ENCODE peak calls at places on chromosomes 16 and 17, in five cellular contexts. J, S, B, Z and C are unnamed samples.

GRCh38 chr17:43791589-43791988 is 11.4 kb downstream of the CFAP97D1 start:
- DNase-seq in J (peak), S (peak), B (no peak), Z (no peak), C (no peak)

GRCh38 chr16:57147381-57148191 is 38.3 kb downstream of the PSME3IP1 start:
- DNase-seq in J (peak), S (peak), B (no peak), Z (no peak), C (peak)

GRCh38 chr17:28738680-28739384 is 5.0 kb upstream of the TRAF4 start:
- DNase-seq in J (no peak), S (no peak), B (peak), Z (no peak), C (no peak)

GRCh38 chr17:14004927-14005630 is 64.2 kb upstream of the COX10 start:
- DNase-seq in J (no peak), S (peak), B (no peak), Z (no peak), C (no peak)

GRCh38 chr16:50213939-50214519 is 52.3 kb upstream of the ADCY7 start:
- DNase-seq in J (peak), S (peak), B (no peak), Z (no peak), C (peak)

GRCh38 chr17:4788807-4789700 is at the start of gene GLTPD2:
- DNase-seq in J (no peak), S (no peak), B (peak), Z (no peak), C (no peak)

GRCh38 chr17:80005360-80006338 is 30.0 kb downstream of the TBC1D16 start:
- DNase-seq in J (peak), S (peak), B (no peak), Z (no peak), C (peak)

GRCh38 chr16:13429411-13429810 is 490.5 kb upstream of the ERCC4 start:
- DNase-seq in J (no peak), S (no peak), B (no peak), Z (no peak), C (no peak)

GRCh38 chr16:56662357-56663354 is 4.9 kb downstream of the MT1F start:
- DNase-seq in J (no peak), S (no peak), B (no peak), Z (no peak), C (no peak)

GRCh38 chr17:18038149-18038850 is 668 bp downstream of the ATPAF2 start:
- DNase-seq in J (peak), S (peak), B (no peak), Z (no peak), C (peak)

GRCh38 chr17:61475726-61476125 is 23.5 kb downstream of the TBX4 start:
- DNase-seq in J (no peak), S (peak), B (no peak), Z (no peak), C (no peak)

GRCh38 chr17:38704645-38705522 is at the start of gene MLLT6:
- DNase-seq in J (peak), S (peak), B (peak), Z (peak), C (peak)

GRCh38 chr16:81707411-81708321 is 71.4 kb upstream of the PLCG2 start:
- DNase-seq in J (no peak), S (peak), B (peak), Z (peak), C (no peak)

GRCh38 chr16:89303604-89304003 is 86.1 kb downstream of the ZNF778 start:
- DNase-seq in J (no peak), S (no peak), B (peak), Z (no peak), C (no peak)

GRCh38 chr17:40566027-40566426 is 755 bp upstream of the CCR7 start:
- DNase-seq in J (no peak), S (no peak), B (no peak), Z (no peak), C (no peak)

GRCh38 chr17:73952498-73953205 is 250.8 kb upstream of the RPL38 start:
- DNase-seq in J (peak), S (peak), B (peak), Z (peak), C (no peak)

GRCh38 chr16:29825145-29826044 is 5.1 kb downstream of the MVP start:
- DNase-seq in J (peak), S (peak), B (peak), Z (peak), C (peak)

GRCh38 chr17:76742958-76743357 is 5.0 kb downstream of the MFSD11 start:
- DNase-seq in J (no peak), S (peak), B (no peak), Z (no peak), C (no peak)

GRCh38 chr17:58083491-58084316 is 485 bp downstream of the DYNLL2 start:
- DNase-seq in J (peak), S (peak), B (peak), Z (peak), C (peak)

GRCh38 chr17:80455784-80456183 is 20.6 kb downstream of the NPTX1 start:
- DNase-seq in J (peak), S (peak), B (no peak), Z (no peak), C (no peak)

GRCh38 chr17:27818311-27819170 is 18.2 kb upstream of the NOS2 start:
- DNase-seq in J (no peak), S (no peak), B (peak), Z (no peak), C (no peak)

GRCh38 chr17:57959929-57960328 is 4.7 kb upstream of the CUEDC1 start:
- DNase-seq in J (no peak), S (no peak), B (no peak), Z (no peak), C (no peak)

GRCh38 chr16:52086901-52087300 is 460.0 kb downstream of the TOX3 start:
- DNase-seq in J (no peak), S (no peak), B (no peak), Z (no peak), C (no peak)

GRCh38 chr16:426115-426905 is 861 bp downstream of the RAB11FIP3 start:
- DNase-seq in J (no peak), S (peak), B (no peak), Z (no peak), C (peak)

GRCh38 chr16:77834600-77834963 is 46.2 kb downstream of the VAT1L start:
- DNase-seq in J (no peak), S (peak), B (no peak), Z (no peak), C (no peak)

GRCh38 chr17:63760771-63761539 is 12.4 kb downstream of the CCDC47 start:
- DNase-seq in J (peak), S (peak), B (no peak), Z (no peak), C (no peak)

GRCh38 chr16:30668393-30668792 is 10.2 kb downstream of the FBRS start:
- DNase-seq in J (no peak), S (no peak), B (no peak), Z (no peak), C (no peak)

GRCh38 chr17:68497885-68498319 is 14.3 kb upstream of the PRKAR1A start:
- DNase-seq in J (peak), S (no peak), B (no peak), Z (peak), C (peak)

GRCh38 chr17:71762526-71762925 is 358.3 kb upstream of the SOX9 start:
- DNase-seq in J (no peak), S (no peak), B (no peak), Z (no peak), C (no peak)